ENCODE peak calls at places on chromosomes 16 and 17, in eight cellular contexts. I is HCT116, A is K562, F is A549, R is endothelial cell of umbilical vein, V is HepG2, H is GM12878, Y is H1. E is an unnamed sample.

GRCh38 chr17:43334744-43335400 is 63.9 kb upstream of the ARL4D start:
- DNase-seq in I (no peak), A (no peak), F (peak), R (no peak), V (no peak), H (no peak), Y (no peak), E (no peak)

GRCh38 chr16:31301708-31302400 is 42.1 kb downstream of the ITGAM start:
- DNase-seq in I (no peak), A (no peak), F (peak), R (no peak), V (no peak), H (no peak), Y (no peak), E (peak)

GRCh38 chr17:20991276-20992037 is 51.4 kb downstream of the USP22 start:
- DNase-seq in I (no peak), A (no peak), F (no peak), R (no peak), V (no peak), H (no peak), Y (no peak), E (no peak)

GRCh38 chr16:56352351-56353053 is 72.8 kb downstream of the AMFR start:
- DNase-seq in I (no peak), A (no peak), F (no peak), R (no peak), V (no peak), H (no peak), Y (no peak), E (no peak)

GRCh38 chr16:24539850-24540484 is 601 bp downstream of the RBBP6 start:
- DNase-seq in I (no peak), A (peak), F (peak), R (peak), V (no peak), H (no peak), Y (no peak), E (no peak)

GRCh38 chr17:69198238-69198637 is 30.4 kb downstream of the ABCA10 start:
- DNase-seq in I (no peak), A (peak), F (no peak), R (no peak), V (no peak), H (no peak), Y (no peak), E (no peak)

GRCh38 chr17:19347323-19348080 is 15.0 kb downstream of the B9D1 start:
- DNase-seq in I (no peak), A (no peak), F (no peak), R (no peak), V (no peak), H (no peak), Y (no peak), E (no peak)

GRCh38 chr16:79571065-79571697 is 29.4 kb downstream of the MAF start:
- DNase-seq in I (no peak), A (no peak), F (no peak), R (no peak), V (no peak), H (no peak), Y (no peak), E (peak)

GRCh38 chr17:79632432-79632735 is 21.5 kb upstream of the RBFOX3 start:
- DNase-seq in I (no peak), A (no peak), F (no peak), R (no peak), V (no peak), H (no peak), Y (no peak), E (no peak)

GRCh38 chr16:54353097-54353496 is 66.5 kb upstream of the IRX3 start:
- DNase-seq in I (no peak), A (no peak), F (no peak), R (no peak), V (no peak), H (no peak), Y (no peak), E (no peak)

GRCh38 chr17:76997981-76998531 is 129.9 kb downstream of the MGAT5B start:
- DNase-seq in I (no peak), A (no peak), F (no peak), R (no peak), V (no peak), H (peak), Y (no peak), E (peak)

GRCh38 chr16:16925432-16925831 is 545.3 kb downstream of the XYLT1 start:
- DNase-seq in I (no peak), A (no peak), F (no peak), R (no peak), V (no peak), H (no peak), Y (no peak), E (no peak)

GRCh38 chr17:73657473-73658116 is 13.3 kb upstream of the SDK2 start:
- DNase-seq in I (peak), A (peak), F (peak), R (no peak), V (peak), H (no peak), Y (no peak), E (peak)

GRCh38 chr16:84547539-84548058 is 43.1 kb upstream of the MEAK7 start:
- DNase-seq in I (no peak), A (no peak), F (no peak), R (no peak), V (peak), H (no peak), Y (no peak), E (peak)

GRCh38 chr17:63361182-63361581 is 84.9 kb downstream of the CYB561 start:
- DNase-seq in I (no peak), A (no peak), F (no peak), R (no peak), V (no peak), H (no peak), Y (no peak), E (no peak)

GRCh38 chr17:63354251-63354650 is 91.9 kb downstream of the CYB561 start:
- DNase-seq in I (no peak), A (no peak), F (no peak), R (no peak), V (no peak), H (no peak), Y (no peak), E (no peak)

GRCh38 chr17:63358956-63359355 is 87.2 kb downstream of the CYB561 start:
- DNase-seq in I (no peak), A (no peak), F (no peak), R (no peak), V (no peak), H (no peak), Y (no peak), E (no peak)

GRCh38 chr17:63358111-63358839 is 87.8 kb downstream of the CYB561 start:
- DNase-seq in I (no peak), A (no peak), F (peak), R (peak), V (no peak), H (no peak), Y (no peak), E (no peak)

GRCh38 chr17:63356275-63356905 is 89.7 kb downstream of the CYB561 start:
- DNase-seq in I (peak), A (no peak), F (no peak), R (peak), V (no peak), H (no peak), Y (no peak), E (no peak)
- H3K4me3 ChIP-seq in I (no peak), A (no peak), F (no peak), R (no peak), V (no peak), H (no peak), Y (no peak), E (no peak)

GRCh38 chr17:82127315-82127595 is 29.2 kb upstream of the FASN start:
- DNase-seq in I (no peak), A (no peak), F (no peak), R (no peak), V (no peak), H (no peak), Y (no peak), E (no peak)
- TF ChIP-seq POLR2A in I (no peak), A (no peak), F (no peak), R (no peak), V (no peak), H (no peak), Y (no peak), E (no peak)

GRCh38 chr17:57868007-57868774 is 18.3 kb upstream of the MRPS23 start:
- DNase-seq in I (peak), A (peak), F (peak), R (peak), V (peak), H (peak), Y (peak), E (peak)
- TF ChIP-seq MAX in I (no peak), A (peak), F (peak), R (no peak), V (no peak), H (no peak), Y (peak), E (peak)

GRCh38 chr17:35496470-35497290 is 40.8 kb downstream of the SLFN12L start:
- DNase-seq in I (no peak), A (no peak), F (no peak), R (no peak), V (no peak), H (no peak), Y (no peak), E (no peak)
- H3K4me3 ChIP-seq in I (no peak), A (no peak), F (no peak), R (no peak), V (no peak), H (no peak), Y (peak), E (no peak)

DNA sequence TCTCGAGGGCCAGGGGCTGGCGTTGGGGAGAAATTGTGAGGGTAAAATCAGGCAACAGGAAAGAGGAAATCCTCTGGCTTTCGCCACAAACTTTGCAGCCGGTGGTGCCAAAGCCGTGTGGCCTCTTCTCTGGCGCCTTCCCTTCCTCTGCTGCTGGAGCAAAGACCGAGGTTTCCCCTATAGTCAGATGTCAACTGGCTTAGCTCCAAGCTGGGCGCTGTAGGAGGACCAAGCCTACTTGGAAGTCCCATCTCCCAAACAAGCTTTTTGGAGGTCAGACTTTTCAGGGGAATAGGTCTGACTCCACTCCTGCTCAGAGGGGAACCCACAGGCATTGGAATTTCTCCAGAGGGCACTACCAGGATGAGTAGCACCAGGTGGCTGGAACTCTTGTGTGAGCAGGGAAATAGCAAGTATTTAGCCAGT is 5.0 kb downstream of the IGFBP4 start:
- DNase-seq in I (no peak), A (no peak), F (no peak), R (peak), V (peak), H (no peak), Y (no peak), E (peak)
- TF ChIP-seq POLR2A in I (no peak), A (no peak), F (no peak), R (no peak), V (no peak), H (no peak), Y (no peak), E (no peak)

DNA sequence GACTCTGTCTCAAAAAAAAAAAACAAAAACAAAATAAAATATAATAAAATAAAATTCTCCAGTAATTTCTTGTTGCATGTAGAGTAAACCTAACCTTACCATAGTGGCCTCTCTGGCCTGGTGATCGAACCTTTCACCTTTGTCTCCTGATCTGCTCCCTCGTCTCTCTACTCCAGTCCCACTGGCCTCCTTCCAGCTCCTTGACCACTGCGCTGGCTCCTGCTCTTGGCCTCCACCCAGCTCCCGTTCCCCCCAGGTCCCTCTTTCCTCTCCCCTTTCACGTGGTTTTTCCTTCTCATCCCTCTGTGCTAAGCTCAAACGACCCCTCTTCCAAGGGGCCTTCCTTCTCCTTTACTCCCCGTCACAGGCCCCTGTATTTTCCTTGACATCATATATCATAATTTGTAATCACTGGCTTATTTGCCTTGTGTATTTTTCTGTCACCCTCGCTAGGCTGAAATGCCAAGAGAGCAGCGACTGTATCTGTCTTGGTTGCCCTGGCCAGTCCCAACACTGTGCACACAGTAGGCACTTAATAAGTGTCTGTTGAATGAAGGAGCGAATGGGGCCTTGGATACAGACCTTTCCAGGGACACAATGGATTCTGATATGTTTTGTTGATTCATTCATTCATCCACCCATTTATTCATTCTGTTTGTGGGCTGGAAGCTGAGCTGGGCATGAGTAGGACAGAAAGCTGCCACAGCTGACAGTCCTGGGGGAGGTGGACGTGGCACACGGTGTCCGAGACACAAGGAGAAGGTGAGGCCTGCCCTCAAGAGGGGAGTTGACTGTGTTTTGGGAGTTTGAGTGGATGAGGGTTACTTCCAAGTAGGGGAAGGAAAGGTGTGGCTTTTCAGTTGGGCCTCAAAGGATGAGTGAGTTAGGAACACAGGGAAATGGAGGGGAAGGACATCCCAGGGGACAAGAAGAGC is 5.8 kb upstream of the SCN4A start:
- DNase-seq in I (no peak), A (no peak), F (no peak), R (no peak), V (no peak), H (no peak), Y (no peak), E (no peak)
- TF ChIP-seq MAX in I (no peak), A (no peak), F (no peak), R (no peak), V (no peak), H (no peak), Y (no peak), E (no peak)

DNA sequence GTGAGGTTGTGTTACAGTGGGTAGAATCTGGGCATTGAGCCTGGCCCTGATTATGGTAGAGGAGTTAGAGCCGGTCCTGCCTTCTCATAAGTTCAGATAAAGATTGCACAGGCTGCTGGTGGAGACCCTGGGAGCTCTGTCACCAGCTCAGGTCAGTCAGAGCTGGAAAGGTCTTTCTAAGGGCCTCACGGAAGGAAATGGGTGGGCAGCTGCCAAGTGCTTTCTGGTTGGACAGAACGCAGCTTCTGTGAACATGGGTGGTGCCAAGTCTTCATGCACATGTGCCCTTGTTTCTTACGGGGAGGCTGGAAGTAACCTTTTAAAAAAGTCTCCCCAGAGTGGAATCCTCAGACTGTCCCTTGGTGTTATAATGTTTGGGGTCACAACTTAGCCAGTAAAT is 14.9 kb downstream of the ALKBH5 start:
- DNase-seq in I (no peak), A (no peak), F (no peak), R (no peak), V (no peak), H (no peak), Y (no peak), E (no peak)
- H3K4me3 ChIP-seq in I (no peak), A (no peak), F (no peak), R (no peak), V (no peak), H (no peak), Y (no peak), E (no peak)

GRCh38 chr16:66872927-66873684 is 7.2 kb upstream of the PDP2 start:
- DNase-seq in I (peak), A (peak), F (peak), R (peak), V (peak), H (peak), Y (peak), E (peak)

GRCh38 chr16:66873685-66874055 is 6.6 kb upstream of the PDP2 start:
- DNase-seq in I (no peak), A (no peak), F (no peak), R (no peak), V (no peak), H (no peak), Y (no peak), E (no peak)

GRCh38 chr16:66872524-66872923 is 7.8 kb upstream of the PDP2 start:
- DNase-seq in I (no peak), A (no peak), F (no peak), R (no peak), V (no peak), H (no peak), Y (no peak), E (peak)

GRCh38 chr16:66874079-66874775 is 6.1 kb upstream of the PDP2 start:
- DNase-seq in I (no peak), A (no peak), F (no peak), R (no peak), V (no peak), H (no peak), Y (no peak), E (peak)

DNA sequence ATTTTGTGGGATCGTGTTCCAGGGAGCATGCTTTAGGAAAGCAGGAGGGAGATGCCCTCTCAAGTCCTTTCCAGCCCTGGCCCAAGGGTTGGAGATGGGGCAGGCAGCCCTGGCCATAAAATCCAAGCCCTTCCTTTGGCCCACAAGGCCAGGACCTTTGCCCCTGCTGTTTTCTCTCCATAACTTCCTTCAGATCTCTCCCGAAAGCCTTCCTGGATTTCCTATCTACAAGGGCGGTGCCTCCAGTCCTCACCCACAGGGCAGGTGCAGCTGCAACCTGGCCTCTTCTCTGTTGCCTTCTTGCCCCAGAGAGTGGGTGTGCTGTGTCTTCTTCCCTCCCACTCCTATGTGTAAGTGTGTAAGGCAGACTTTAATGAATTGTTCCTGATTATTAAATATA is 8.5 kb upstream of the PDP2 start:
- DNase-seq in I (no peak), A (no peak), F (no peak), R (no peak), V (no peak), H (no peak), Y (no peak), E (no peak)
- TF ChIP-seq POLR2A in I (no peak), A (no peak), F (no peak), R (no peak), V (no peak), H (no peak), Y (no peak), E (no peak)

GRCh38 chr16:11136600-11136999 is 119.4 kb downstream of the SOCS1 start:
- DNase-seq in I (no peak), A (no peak), F (no peak), R (peak), V (no peak), H (no peak), Y (no peak), E (peak)
- TF ChIP-seq MAX in I (no peak), A (no peak), F (no peak), R (no peak), V (no peak), H (no peak), Y (no peak), E (no peak)